ENCODE peak calls at places on chromosomes 2 and 18, in seven cellular contexts. O, R, A, N, W, Q and B are unnamed samples.

GRCh38 chr2:215435261-215435808 is 533 bp downstream of the FN1 start:
- DNase-seq in O (no peak), R (peak), A (peak), N (peak), W (no peak), Q (no peak), B (no peak)

GRCh38 chr18:13176847-13177246 is 41.7 kb upstream of the LDLRAD4 start:
- DNase-seq in O (no peak), R (no peak), A (no peak), N (no peak), W (no peak), Q (no peak), B (no peak)

GRCh38 chr18:58213445-58213844 is 169.4 kb downstream of the NEDD4L start:
- DNase-seq in O (no peak), R (no peak), A (peak), N (no peak), W (peak), Q (no peak), B (no peak)

GRCh38 chr2:54691439-54692135 is 31.9 kb upstream of the EML6 start:
- DNase-seq in O (no peak), R (no peak), A (no peak), N (no peak), W (no peak), Q (no peak), B (no peak)

GRCh38 chr2:112607680-112608438 is 23.4 kb downstream of the CHCHD5 start:
- DNase-seq in O (no peak), R (no peak), A (peak), N (no peak), W (no peak), Q (no peak), B (no peak)

GRCh38 chr2:154960802-154961583 is 262.5 kb downstream of the KCNJ3 start:
- DNase-seq in O (no peak), R (no peak), A (no peak), N (no peak), W (no peak), Q (no peak), B (no peak)

GRCh38 chr2:47159627-47160026 is 4.5 kb upstream of the STPG4 start:
- DNase-seq in O (no peak), R (no peak), A (no peak), N (no peak), W (no peak), Q (no peak), B (no peak)

GRCh38 chr2:218717262-218717661 is 6.6 kb downstream of the TTLL4 start:
- DNase-seq in O (no peak), R (no peak), A (peak), N (no peak), W (peak), Q (no peak), B (no peak)

GRCh38 chr2:26384183-26384582 is 17.5 kb upstream of the DRC1 start:
- DNase-seq in O (no peak), R (no peak), A (peak), N (no peak), W (no peak), Q (no peak), B (no peak)

GRCh38 chr18:68843467-68844089 is 45.7 kb downstream of the CCDC102B start:
- DNase-seq in O (no peak), R (no peak), A (no peak), N (no peak), W (no peak), Q (no peak), B (no peak)

GRCh38 chr2:72920317-72921087 is 3.2 kb downstream of the EMX1 start:
- DNase-seq in O (no peak), R (no peak), A (no peak), N (no peak), W (no peak), Q (no peak), B (no peak)

GRCh38 chr2:20673686-20674308 is 6.9 kb downstream of the GDF7 start:
- DNase-seq in O (no peak), R (no peak), A (no peak), N (no peak), W (no peak), Q (no peak), B (no peak)

GRCh38 chr2:112834379-112835014 is 2.1 kb downstream of the IL1B start:
- DNase-seq in O (no peak), R (no peak), A (no peak), N (no peak), W (no peak), Q (no peak), B (no peak)